ENCODE peak calls at places on chromosomes 5 and 9, in seven cellular contexts. Z is upper lobe of right lung, X is stomach, C is psoas muscle, E is spleen, B is PC-3, V is A549. P is an unnamed sample. For H3K4me1, the result is how much of the 10 kb centered on the place peaks cover.

GRCh38 chr9:8732367-8733075 is 932.9 kb upstream of the DMAC1 start:
- DNase-seq in Z (no peak), X (no peak), C (no peak), E (no peak), B (no peak), V (no peak), P (no peak)

GRCh38 chr9:77903666-77904248 is 127.9 kb downstream of the GNAQ start:
- DNase-seq in Z (no peak), X (no peak), C (no peak), E (no peak), B (no peak), V (no peak), P (no peak)

GRCh38 chr9:36137392-36138004 is 965 bp downstream of the GLIPR2 start:
- DNase-seq in Z (no peak), X (no peak), C (peak), E (no peak), B (peak), V (no peak), P (no peak)

GRCh38 chr5:124560370-124560769 is 186.1 kb downstream of the ZNF608 start:
- DNase-seq in Z (no peak), X (no peak), C (no peak), E (no peak), B (no peak), V (no peak), P (no peak)

GRCh38 chr5:150491876-150492275 is 16.1 kb upstream of the NDST1 start:
- DNase-seq in Z (no peak), X (no peak), C (no peak), E (no peak), B (no peak), V (no peak), P (no peak)

GRCh38 chr9:129936222-129936621 is 101.0 kb downstream of the USP20 start:
- DNase-seq in Z (no peak), X (no peak), C (no peak), E (no peak), B (no peak), V (no peak), P (no peak)

GRCh38 chr9:91907387-91908292 is 42.4 kb downstream of the ROR2 start:
- DNase-seq in Z (no peak), X (no peak), C (no peak), E (no peak), B (no peak), V (no peak), P (no peak)

GRCh38 chr5:67805666-67806348 is 409.7 kb upstream of the PIK3R1 start:
- DNase-seq in Z (no peak), X (no peak), C (no peak), E (no peak), B (no peak), V (no peak), P (no peak)

GRCh38 chr5:157460921-157461792 is 1.1 kb downstream of the NIPAL4 start:
- DNase-seq in Z (no peak), X (no peak), C (no peak), E (no peak), B (no peak), V (no peak), P (peak)

GRCh38 chr5:53438486-53439472 is 41.6 kb upstream of the FST start:
- DNase-seq in Z (no peak), X (no peak), C (no peak), E (no peak), B (peak), V (no peak), P (peak)

GRCh38 chr9:36116593-36116992 is 19.9 kb upstream of the GLIPR2 start:
- DNase-seq in Z (no peak), X (no peak), C (no peak), E (no peak), B (no peak), V (no peak), P (no peak)

GRCh38 chr5:34622046-34622435 is 34.1 kb upstream of the RAI14 start:
- DNase-seq in Z (no peak), X (no peak), C (no peak), E (no peak), B (no peak), V (no peak), P (no peak)

GRCh38 chr9:70475211-70475610 is 60.8 kb upstream of the KLF9 start:
- DNase-seq in Z (no peak), X (peak), C (no peak), E (no peak), B (no peak), V (no peak), P (no peak)

GRCh38 chr9:126097679-126098078 is 228.9 kb upstream of the MVB12B start:
- DNase-seq in Z (no peak), X (no peak), C (no peak), E (no peak), B (no peak), V (no peak), P (no peak)

GRCh38 chr5:124806026-124806856 is 59.8 kb upstream of the ZNF608 start:
- DNase-seq in Z (peak), X (peak), C (peak), E (no peak), B (peak), V (peak), P (peak)

GRCh38 chr9:124122813-124123462 is 111.4 kb downstream of the LHX2 start:
- DNase-seq in Z (no peak), X (no peak), C (no peak), E (no peak), B (peak), V (no peak), P (no peak)

DNA sequence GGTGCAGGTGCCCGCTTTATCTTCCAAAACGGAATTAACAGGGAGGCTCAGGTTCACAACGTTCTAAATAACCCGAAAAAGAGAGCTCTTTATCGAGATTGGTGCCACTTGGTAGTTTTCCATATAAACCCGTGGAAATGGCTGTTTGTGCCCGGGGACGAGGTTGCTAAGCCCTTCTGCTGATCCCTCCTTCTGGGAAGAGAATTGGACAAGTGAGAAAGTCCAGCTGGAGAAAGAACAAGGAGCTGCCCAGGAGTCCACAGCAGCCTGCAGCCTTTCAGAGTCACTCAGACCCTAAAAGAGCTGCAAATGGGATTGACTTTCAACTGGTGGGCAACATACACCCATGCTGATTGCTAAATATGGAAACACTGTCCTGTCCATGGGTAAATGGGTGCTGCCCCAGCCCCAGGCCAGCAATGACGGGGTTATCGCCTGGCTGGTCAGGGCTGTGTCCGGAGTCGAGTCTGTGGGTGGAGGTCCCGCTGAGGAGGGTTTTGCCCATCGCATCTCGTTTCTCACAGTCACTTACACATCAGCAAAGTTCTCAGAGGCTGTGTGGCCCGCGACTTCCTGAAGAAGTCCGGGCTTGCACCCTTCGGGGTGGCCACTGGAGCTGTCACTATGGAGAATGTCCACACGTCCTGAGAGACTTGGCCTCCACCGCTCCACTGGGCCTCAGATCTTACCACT is 40.7 kb upstream of the HSD17B3 start:
- DNase-seq in Z (no peak), X (no peak), C (no peak), E (peak), B (no peak), V (no peak), P (no peak)
- H3K4me1 ChIP-seq in Z (under half), X (half or more), C (under half), E (under half), B (under half), V (half or more), P (under half)

GRCh38 chr9:69171049-69171448 is 3.0 kb upstream of the TJP2 start:
- DNase-seq in Z (no peak), X (peak), C (no peak), E (no peak), B (peak), V (no peak), P (peak)
- H3K27ac ChIP-seq in Z (peak), X (no peak), C (peak), E (no peak), B (peak), V (no peak), P (peak)

GRCh38 chr9:20988916-20989315 is 42.5 kb downstream of the HACD4 start:
- DNase-seq in Z (no peak), X (no peak), C (no peak), E (no peak), B (peak), V (no peak), P (no peak)
- TF ChIP-seq CTCF in Z (no peak), X (no peak), C (no peak), E (no peak), B (no peak), V (no peak), P (no peak)

GRCh38 chr9:12817702-12818101 is 42.9 kb downstream of the LURAP1L start:
- DNase-seq in Z (peak), X (peak), C (no peak), E (no peak), B (peak), V (peak), P (peak)
- H3K4me1 ChIP-seq in Z (under half), X (half or more), C (under half), E (under half), B (half or more), V (half or more), P (under half)

DNA sequence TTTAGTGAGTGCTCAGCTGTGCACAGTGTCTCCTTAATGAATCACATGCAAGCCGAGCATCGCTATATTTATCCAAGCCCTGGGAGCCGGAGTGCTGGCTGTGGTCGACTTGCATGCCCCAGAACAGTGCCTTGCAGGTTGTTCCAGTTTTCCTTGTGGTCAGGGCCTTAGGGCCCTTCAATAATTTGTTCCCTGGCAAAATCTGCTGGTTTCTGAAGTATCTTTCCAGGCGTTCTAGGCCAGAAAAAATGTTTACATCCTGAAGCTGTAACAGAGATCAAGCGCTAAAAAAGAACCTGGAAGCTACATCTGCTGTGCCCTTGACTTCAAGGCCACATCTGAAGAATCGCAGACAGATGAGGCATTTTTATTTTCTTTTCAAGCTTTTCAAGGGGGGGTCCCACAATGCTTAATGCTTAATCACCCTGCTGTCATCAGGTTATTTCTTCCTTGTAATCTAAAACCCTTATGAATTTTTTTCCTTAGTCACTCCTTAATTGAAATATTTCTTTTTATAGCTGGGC is 105.8 kb downstream of the DOCK2 start:
- DNase-seq in Z (no peak), X (no peak), C (no peak), E (no peak), B (peak), V (no peak), P (peak)
- H3K27ac ChIP-seq in Z (no peak), X (no peak), C (no peak), E (peak), B (peak), V (no peak), P (no peak)

GRCh38 chr9:121059998-121060636 is 10.0 kb upstream of the C5 start:
- DNase-seq in Z (no peak), X (no peak), C (no peak), E (no peak), B (peak), V (peak), P (peak)
- TF ChIP-seq CTCF in Z (peak), X (peak), C (peak), E (peak), B (peak), V (peak), P (peak)

GRCh38 chr5:32455311-32455710 is 10.8 kb upstream of the ZFR start:
- DNase-seq in Z (no peak), X (no peak), C (no peak), E (no peak), B (no peak), V (no peak), P (no peak)
- H3K4me1 ChIP-seq in Z (under half), X (under half), C (under half), E (under half), B (under half), V (under half), P (under half)

GRCh38 chr5:78566747-78567449 is 81.7 kb downstream of the LHFPL2 start:
- DNase-seq in Z (no peak), X (no peak), C (no peak), E (no peak), B (peak), V (no peak), P (no peak)
- H3K27ac ChIP-seq in Z (no peak), X (peak), C (no peak), E (no peak), B (peak), V (peak), P (no peak)

GRCh38 chr5:92909545-92909962 is 671.5 kb downstream of the NR2F1-AS1 start:
- DNase-seq in Z (no peak), X (no peak), C (no peak), E (no peak), B (peak), V (peak), P (no peak)
- TF ChIP-seq CTCF in Z (peak), X (no peak), C (peak), E (no peak), B (peak), V (peak), P (peak)

P was measured in foreskin keratinocyte.